ENCODE peak calls at places on chromosomes 16 and 17, in eight cellular contexts. Z, R, O, V, X, D, W and S are unnamed samples.

GRCh38 chr17:8822401-8823035 is 23.4 kb upstream of the MFSD6L start:
- DNase-seq in Z (no peak), R (no peak), O (no peak), V (no peak), X (no peak), D (no peak), W (no peak), S (no peak)

GRCh38 chr17:40358323-40359038 is 6.1 kb downstream of the GJD3 start:
- DNase-seq in Z (peak; percentile 93), R (peak; percentile 86), O (no peak), V (peak; percentile 85), X (peak; percentile 86), D (peak; percentile 94), W (peak; percentile 89), S (peak; percentile 79)

GRCh38 chr17:7803981-7804380 is 30.0 kb upstream of the KDM6B start:
- DNase-seq in Z (peak; percentile 78), R (no peak), O (no peak), V (no peak), X (peak; percentile 44), D (no peak), W (peak; percentile 53), S (no peak)

GRCh38 chr16:30697264-30698138 is 1.5 kb upstream of the SRCAP start:
- DNase-seq in Z (no peak), R (peak; percentile 13), O (no peak), V (no peak), X (peak; percentile 97), D (peak; percentile 5), W (no peak), S (no peak)

GRCh38 chr16:89604764-89605163 is 8.7 kb upstream of the DPEP1 start:
- DNase-seq in Z (no peak), R (no peak), O (no peak), V (no peak), X (no peak), D (no peak), W (no peak), S (peak; percentile 65)

GRCh38 chr16:2751577-2752034 is 832 bp upstream of the SRRM2 start:
- DNase-seq in Z (no peak), R (peak; percentile 92), O (no peak), V (no peak), X (peak; percentile 66), D (peak; percentile 87), W (no peak), S (no peak)

GRCh38 chr17:59329558-59330313 is 1.7 kb upstream of the YPEL2 start:
- DNase-seq in Z (peak; percentile 70), R (peak; percentile 79), O (no peak), V (peak; percentile 74), X (peak; percentile 41), D (peak; percentile 82), W (peak; percentile 72), S (no peak)

GRCh38 chr17:5499790-5500189 is 13.4 kb downstream of the MIS12 start:
- DNase-seq in Z (no peak), R (no peak), O (no peak), V (no peak), X (no peak), D (no peak), W (no peak), S (no peak)

GRCh38 chr16:50470687-50471086 is 77.5 kb upstream of the NKD1 start:
- DNase-seq in Z (no peak), R (no peak), O (no peak), V (no peak), X (no peak), D (no peak), W (no peak), S (no peak)

GRCh38 chr16:50469744-50470301 is 78.4 kb upstream of the NKD1 start:
- DNase-seq in Z (no peak), R (no peak), O (no peak), V (no peak), X (no peak), D (no peak), W (peak; percentile 21), S (no peak)

GRCh38 chr16:50473375-50473945 is 74.7 kb upstream of the NKD1 start:
- DNase-seq in Z (no peak), R (no peak), O (no peak), V (no peak), X (peak; percentile 24), D (no peak), W (no peak), S (no peak)

GRCh38 chr16:50474138-50474537 is 74.1 kb upstream of the NKD1 start:
- DNase-seq in Z (no peak), R (no peak), O (no peak), V (no peak), X (no peak), D (no peak), W (no peak), S (no peak)

DNA sequence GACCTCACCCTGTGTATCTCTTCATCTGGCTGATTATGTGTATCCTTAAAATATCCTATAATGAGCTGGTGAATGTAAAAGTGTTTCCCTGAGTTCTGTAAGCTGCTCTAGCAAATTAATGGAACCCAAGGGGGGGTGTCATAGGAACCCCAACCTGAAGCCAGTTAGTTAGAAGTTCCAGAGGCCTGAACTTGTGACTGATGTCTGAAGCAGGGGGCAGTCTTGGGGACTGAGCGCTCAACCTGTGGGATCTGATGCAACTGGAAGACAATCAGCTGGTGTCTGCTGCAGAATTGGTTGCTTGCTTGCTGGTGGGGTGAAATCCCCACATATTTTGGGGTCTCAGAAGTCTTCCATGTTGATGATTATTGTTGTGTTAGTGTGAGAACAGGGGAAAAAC is 75.7 kb upstream of the NKD1 start:
- DNase-seq in Z (no peak), R (no peak), O (no peak), V (no peak), X (no peak), D (no peak), W (no peak), S (no peak)
- TF ChIP-seq CTCF in Z (no peak), R (no peak), O (no peak), V (no peak), X (no peak), D (no peak), W (no peak), S (no peak)

GRCh38 chr16:8720080-8720966 is 45.9 kb downstream of the ABAT start:
- DNase-seq in Z (no peak), R (peak; percentile 1), O (no peak), V (no peak), X (no peak), D (peak; percentile 14), W (peak; percentile 63), S (no peak)
- TF ChIP-seq CTCF in Z (no peak), R (no peak), O (no peak), V (no peak), X (no peak), D (no peak), W (no peak), S (no peak)

DNA sequence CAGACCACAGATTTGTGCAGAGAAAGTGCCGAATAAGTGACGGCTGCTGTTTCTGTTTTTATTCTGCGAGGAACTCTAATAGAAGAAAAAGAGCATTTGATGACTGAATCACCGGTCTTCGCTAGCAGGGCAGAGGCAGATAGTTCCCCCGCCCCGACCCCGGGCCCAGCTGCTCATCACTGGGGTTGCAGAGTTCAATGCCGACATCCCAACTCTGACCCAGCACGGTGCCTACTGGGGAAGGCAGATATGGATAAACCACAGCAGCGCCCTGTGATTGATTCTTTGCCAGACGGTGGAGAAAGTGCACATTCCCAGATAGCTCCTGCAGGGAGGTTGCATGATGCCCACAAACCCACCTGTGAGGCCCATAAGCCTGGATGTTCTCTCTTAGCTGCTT is 357.9 kb upstream of the HSBP1 start:
- DNase-seq in Z (no peak), R (no peak), O (no peak), V (no peak), X (no peak), D (no peak), W (no peak), S (no peak)
- TF ChIP-seq CTCF in Z (no peak), R (no peak), O (no peak), V (no peak), X (no peak), D (no peak), W (no peak), S (no peak)

GRCh38 chr16:87054154-87054553 is 263.0 kb downstream of the C16orf95 start:
- DNase-seq in Z (no peak), R (no peak), O (no peak), V (no peak), X (no peak), D (no peak), W (no peak), S (no peak)

GRCh38 chr16:87054856-87055255 is 262.3 kb downstream of the C16orf95 start:
- DNase-seq in Z (no peak), R (no peak), O (no peak), V (no peak), X (no peak), D (no peak), W (no peak), S (no peak)

GRCh38 chr16:87051526-87052320 is 265.5 kb downstream of the C16orf95 start:
- DNase-seq in Z (no peak), R (no peak), O (no peak), V (no peak), X (no peak), D (no peak), W (no peak), S (no peak)

GRCh38 chr16:87052506-87052905 is 264.7 kb downstream of the C16orf95 start:
- DNase-seq in Z (no peak), R (no peak), O (no peak), V (peak; percentile 22), X (no peak), D (no peak), W (no peak), S (no peak)

DNA sequence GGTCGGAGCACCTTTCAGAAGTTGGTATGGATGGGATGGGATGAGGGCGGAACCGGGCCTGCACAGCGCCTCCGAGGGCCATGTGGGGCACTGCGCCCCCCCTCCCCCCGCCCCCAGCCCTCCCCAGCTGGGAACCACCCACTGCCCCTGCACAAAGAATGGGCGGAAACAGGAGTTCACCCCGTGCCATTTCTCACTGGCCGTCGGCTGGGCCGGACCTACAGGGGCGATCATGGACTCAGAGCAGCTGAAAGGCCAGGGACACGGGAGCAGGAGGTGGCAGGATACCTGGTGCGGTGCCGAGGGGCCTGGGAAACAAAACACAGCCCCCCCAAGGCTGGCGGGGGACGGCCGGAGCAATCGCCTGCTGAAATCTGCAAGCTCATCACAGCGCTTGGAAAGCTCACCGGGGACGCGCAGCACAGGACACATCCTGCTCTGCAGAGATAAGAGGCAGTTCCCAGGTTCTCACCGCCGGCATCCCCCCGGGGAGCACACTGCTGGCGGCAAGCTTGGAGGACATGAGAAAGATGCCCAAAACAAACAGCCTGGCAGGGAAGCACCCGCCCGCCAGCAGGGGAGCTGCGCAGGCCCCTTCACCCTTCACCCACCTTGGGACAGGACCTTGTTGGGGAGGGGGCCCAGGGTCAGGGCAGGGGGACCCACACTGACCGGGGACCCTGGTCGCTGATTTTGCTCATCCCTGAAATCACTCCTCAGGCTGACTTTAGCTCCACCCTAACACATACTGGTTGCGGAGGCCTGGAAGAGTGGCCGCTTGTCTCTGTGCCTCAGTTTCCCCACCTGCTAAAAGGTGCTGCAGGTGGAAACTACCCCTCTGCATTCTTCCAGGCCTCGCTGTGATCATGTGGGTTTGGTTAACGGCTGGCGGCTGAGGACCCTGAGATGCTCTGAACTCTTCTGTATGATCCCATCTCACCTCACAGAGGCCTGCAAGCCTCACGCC is 263.9 kb downstream of the C16orf95 start:
- DNase-seq in Z (no peak), R (no peak), O (no peak), V (no peak), X (no peak), D (no peak), W (no peak), S (no peak)
- TF ChIP-seq CTCF in Z (no peak), R (peak; percentile 43), O (no peak), V (peak; percentile 33), X (peak; percentile 14), D (peak; percentile 20), W (no peak), S (no peak)